ENCODE peak calls at places on chromosomes 6 and 20, in five cellular contexts. Z is heart right ventricle; L is CD8-positive, alpha-beta T cell; R is upper lobe of right lung; D is BE2C. H is an unnamed sample. For H3K9me3, the result is how much of the 10 kb centered on the place peaks cover.

GRCh38 chr20:14919473-14920157 is 582.2 kb upstream of the FLRT3 start:
- DNase-seq in Z (no peak), L (no peak), R (peak), D (peak), H (no peak)

GRCh38 chr6:71250050-71250689 is 38.4 kb upstream of the OGFRL1 start:
- DNase-seq in Z (no peak), L (no peak), R (no peak), D (no peak), H (no peak)

GRCh38 chr6:142728910-142729481 is 216.0 kb downstream of the HIVEP2 start:
- DNase-seq in Z (no peak), L (no peak), R (no peak), D (peak), H (no peak)

GRCh38 chr20:55375920-55376319 is 629.4 kb downstream of the CBLN4 start:
- DNase-seq in Z (no peak), L (no peak), R (no peak), D (no peak), H (no peak)

GRCh38 chr6:26280409-26280808 is 84.6 kb upstream of the BTN3A2 start:
- DNase-seq in Z (no peak), L (no peak), R (no peak), D (peak), H (no peak)

GRCh38 chr6:36319436-36319762 is 17.3 kb downstream of the BNIP5 start:
- DNase-seq in Z (no peak), L (no peak), R (no peak), D (no peak), H (no peak)

GRCh38 chr6:159131709-159132108 is 37.5 kb upstream of the FNDC1 start:
- DNase-seq in Z (no peak), L (no peak), R (no peak), D (no peak), H (no peak)

GRCh38 chr6:13248053-13248452 is 80.3 kb downstream of the TBC1D7 start:
- DNase-seq in Z (no peak), L (no peak), R (no peak), D (no peak), H (no peak)

GRCh38 chr20:53899351-53900167 is 170.8 kb downstream of the BCAS1 start:
- DNase-seq in Z (no peak), L (peak), R (no peak), D (peak), H (peak)

DNA sequence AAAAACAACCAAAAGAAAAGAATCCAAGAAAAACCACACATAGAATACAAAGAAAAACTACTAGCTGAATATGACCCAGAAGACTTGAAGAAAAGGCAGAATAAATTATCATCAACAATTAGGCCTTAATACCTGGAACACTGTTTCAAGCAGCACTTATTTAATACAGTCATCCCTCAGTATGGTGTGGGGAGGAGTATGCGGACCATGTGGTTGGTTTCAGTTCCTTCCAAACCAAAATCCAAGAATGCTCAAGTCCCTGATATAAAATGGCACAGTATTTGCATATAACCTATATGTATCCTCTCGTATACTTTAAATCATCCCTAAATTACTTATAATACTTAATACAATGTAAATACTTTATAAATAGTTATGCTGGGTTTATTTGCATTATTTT is 16.1 kb downstream of the CDK19 start:
- DNase-seq in Z (no peak), L (no peak), R (no peak), D (no peak), H (no peak)
- H3K9me3 ChIP-seq in Z (under half), L (under half), R (under half), D (under half), H (under half)

DNA sequence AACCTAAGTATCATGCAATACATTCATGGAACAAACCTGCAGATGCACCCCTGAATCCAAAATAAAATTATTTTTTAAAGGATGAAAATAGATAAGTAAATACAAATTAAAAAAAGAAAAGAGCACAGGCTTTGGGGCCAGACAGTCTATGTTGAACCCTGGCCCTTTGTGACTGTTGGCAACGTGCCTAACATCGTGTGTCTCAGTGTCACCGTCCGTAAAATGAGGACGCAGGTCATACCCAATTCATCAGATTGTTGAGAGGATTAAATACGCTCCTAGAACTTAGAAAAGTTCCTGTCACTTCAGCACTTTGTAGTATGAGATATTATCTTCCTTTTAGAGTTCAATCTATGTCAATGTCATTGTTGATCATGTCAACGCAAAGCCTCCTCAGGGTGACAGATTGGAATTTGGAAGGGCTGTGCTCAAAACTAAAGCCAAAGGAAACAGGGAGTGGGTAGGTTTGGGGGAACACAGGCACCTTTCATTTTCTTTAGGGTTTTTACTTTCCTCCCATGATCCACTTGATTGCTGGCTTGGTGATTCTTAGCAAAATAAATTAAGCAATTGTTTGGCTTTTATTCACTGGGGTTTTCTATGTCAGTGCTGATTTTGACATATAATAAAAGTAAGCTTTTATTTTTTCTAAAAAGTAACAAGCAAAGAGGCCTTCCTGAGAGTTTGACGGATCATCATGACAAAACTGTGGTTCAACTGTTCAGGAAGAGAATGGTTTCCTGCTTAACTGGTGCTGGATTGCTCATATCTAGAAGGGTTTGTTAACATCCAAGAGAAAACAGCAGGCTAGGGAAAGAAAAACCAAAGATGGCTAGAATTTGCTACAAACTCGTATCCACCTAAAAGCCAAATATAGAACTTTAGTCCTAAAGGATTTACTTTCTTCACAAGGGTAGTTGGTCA is 21.5 kb downstream of the SERPINB1 start:
- DNase-seq in Z (no peak), L (no peak), R (no peak), D (no peak), H (no peak)
- H3K9me3 ChIP-seq in Z (under half), L (under half), R (under half), D (under half), H (under half)

DNA sequence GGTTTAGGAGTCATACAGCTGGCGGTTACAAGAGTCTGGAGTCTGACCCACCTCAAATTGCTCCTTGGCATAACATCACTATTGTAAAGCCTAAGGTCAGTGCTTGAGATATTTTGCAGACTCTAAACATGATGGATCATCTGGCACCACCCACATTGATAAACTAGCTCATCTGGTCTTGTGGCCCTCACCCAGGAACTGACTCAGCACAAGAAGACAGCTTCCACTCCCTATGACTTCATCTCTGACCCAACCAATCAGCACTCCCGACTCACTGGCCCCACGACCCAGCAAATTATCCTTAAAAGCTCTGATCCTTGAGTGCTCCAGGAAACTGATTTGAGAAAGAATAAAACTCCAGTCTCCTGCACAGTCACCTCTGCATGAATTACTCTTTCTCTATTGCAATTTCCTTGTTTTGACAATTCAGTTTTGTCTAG is 115.9 kb downstream of the CD24 start:
- DNase-seq in Z (no peak), L (no peak), R (no peak), D (no peak), H (no peak)
- H3K9me3 ChIP-seq in Z (under half), L (under half), R (under half), D (under half), H (under half)

DNA sequence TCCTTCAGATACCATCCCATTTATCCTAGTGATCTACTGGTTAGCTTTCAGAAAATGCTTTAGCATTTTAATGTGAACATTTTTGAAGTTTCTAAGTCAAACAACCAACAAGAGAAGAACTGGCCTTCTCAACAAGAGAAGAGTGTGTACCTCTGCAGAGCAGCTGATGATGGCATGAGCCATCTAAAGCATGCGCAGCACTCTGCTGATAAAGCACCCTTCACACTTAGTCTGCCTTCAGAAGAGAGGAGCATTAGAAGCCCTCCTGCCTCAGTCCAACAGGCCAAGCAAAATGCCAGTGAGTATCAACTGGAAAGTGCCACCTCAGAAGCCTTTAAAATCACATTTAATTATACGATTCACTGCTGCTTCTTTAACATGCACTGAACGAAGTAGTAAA is 169.2 kb downstream of the BTBD9 start:
- DNase-seq in Z (no peak), L (no peak), R (no peak), D (no peak), H (no peak)
- H3K9me3 ChIP-seq in Z (under half), L (under half), R (under half), D (under half), H (under half)